ENCODE peak calls at places on chromosomes 5 and 9, in six cellular contexts. One of them, this sample, is unnamed.
A peak's percentile ranks its signal among the peaks of the same experiment; 100 is the strongest.

GRCh38 chr9:88757406-88758010 is 222.5 kb downstream of the NXNL2 start:
- DNase-seq in PC-9: no peak
- DNase-seq in astrocyte: no peak
- DNase-seq in HCT116: no peak
- DNase-seq in neural progenitor cell: no peak
- DNase-seq in Karpas-422: no peak
- DNase-seq in this sample: no peak

GRCh38 chr9:127557466-127557869 is 54.6 kb upstream of the STXBP1 start:
- DNase-seq in PC-9: peak; percentile 50
- DNase-seq in astrocyte: no peak
- DNase-seq in HCT116: no peak
- DNase-seq in neural progenitor cell: peak; percentile 53
- DNase-seq in Karpas-422: no peak
- DNase-seq in this sample: peak; percentile 89

GRCh38 chr5:108212775-108213346 is 169.0 kb downstream of the FBXL17 start:
- DNase-seq in PC-9: no peak
- DNase-seq in astrocyte: peak; percentile 57
- DNase-seq in HCT116: no peak
- DNase-seq in neural progenitor cell: peak; percentile 75
- DNase-seq in Karpas-422: no peak
- DNase-seq in this sample: no peak

GRCh38 chr5:149635394-149635793 is 54.1 kb downstream of the ARHGEF37 start:
- DNase-seq in PC-9: no peak
- DNase-seq in astrocyte: peak; percentile 36
- DNase-seq in HCT116: no peak
- DNase-seq in neural progenitor cell: no peak
- DNase-seq in Karpas-422: no peak
- DNase-seq in this sample: no peak

GRCh38 chr5:108481355-108481931 is 99.5 kb upstream of the FBXL17 start:
- DNase-seq in PC-9: no peak
- DNase-seq in astrocyte: no peak
- DNase-seq in HCT116: peak; percentile 26
- DNase-seq in neural progenitor cell: peak; percentile 57
- DNase-seq in Karpas-422: peak; percentile 65
- DNase-seq in this sample: peak; percentile 9

GRCh38 chr5:151497391-151498002 is 50.1 kb downstream of the SLC36A1 start:
- DNase-seq in PC-9: no peak
- DNase-seq in astrocyte: no peak
- DNase-seq in HCT116: no peak
- DNase-seq in neural progenitor cell: no peak
- DNase-seq in Karpas-422: no peak
- DNase-seq in this sample: no peak

GRCh38 chr5:10432059-10433008 is 9.3 kb upstream of the ROPN1L start:
- DNase-seq in PC-9: no peak
- DNase-seq in astrocyte: no peak
- DNase-seq in HCT116: no peak
- DNase-seq in neural progenitor cell: no peak
- DNase-seq in Karpas-422: no peak
- DNase-seq in this sample: no peak

GRCh38 chr9:117546894-117547293 is 132.0 kb upstream of the ASTN2 start:
- DNase-seq in PC-9: no peak
- DNase-seq in astrocyte: no peak
- DNase-seq in HCT116: no peak
- DNase-seq in neural progenitor cell: no peak
- DNase-seq in Karpas-422: no peak
- DNase-seq in this sample: no peak

GRCh38 chr9:99678550-99678949 is 143.1 kb upstream of the NR4A3 start:
- DNase-seq in PC-9: no peak
- DNase-seq in astrocyte: no peak
- DNase-seq in HCT116: no peak
- DNase-seq in neural progenitor cell: no peak
- DNase-seq in Karpas-422: no peak
- DNase-seq in this sample: no peak

GRCh38 chr5:124027441-124027840 is 515.5 kb downstream of the CSNK1G3 start:
- DNase-seq in PC-9: no peak
- DNase-seq in astrocyte: no peak
- DNase-seq in HCT116: no peak
- DNase-seq in neural progenitor cell: no peak
- DNase-seq in Karpas-422: no peak
- DNase-seq in this sample: no peak

GRCh38 chr5:124030043-124030461 is 518.1 kb downstream of the CSNK1G3 start:
- DNase-seq in PC-9: no peak
- DNase-seq in astrocyte: no peak
- DNase-seq in HCT116: no peak
- DNase-seq in neural progenitor cell: peak; percentile 12
- DNase-seq in Karpas-422: no peak
- DNase-seq in this sample: peak; percentile 5

GRCh38 chr5:124021066-124021641 is 509.2 kb downstream of the CSNK1G3 start:
- DNase-seq in PC-9: no peak
- DNase-seq in astrocyte: no peak
- DNase-seq in HCT116: no peak
- DNase-seq in neural progenitor cell: no peak
- DNase-seq in Karpas-422: peak; percentile 52
- DNase-seq in this sample: no peak

GRCh38 chr5:124022966-124023365 is 511.0 kb downstream of the CSNK1G3 start:
- DNase-seq in PC-9: no peak
- DNase-seq in astrocyte: no peak
- DNase-seq in HCT116: no peak
- DNase-seq in neural progenitor cell: no peak
- DNase-seq in Karpas-422: no peak
- DNase-seq in this sample: no peak

GRCh38 chr5:124025306-124025705 is 513.3 kb downstream of the CSNK1G3 start:
- DNase-seq in PC-9: no peak
- DNase-seq in astrocyte: no peak
- DNase-seq in HCT116: no peak
- DNase-seq in neural progenitor cell: peak; percentile 32
- DNase-seq in Karpas-422: no peak
- DNase-seq in this sample: no peak
- H3K4me3 ChIP-seq in PC-9: no peak overlapping the region
- H3K4me3 ChIP-seq in astrocyte: no peak overlapping the region
- H3K4me3 ChIP-seq in HCT116: no peak overlapping the region
- H3K4me3 ChIP-seq in neural progenitor cell: no peak overlapping the region
- H3K4me3 ChIP-seq in Karpas-422: no peak overlapping the region
- H3K4me3 ChIP-seq in this sample: no peak overlapping the region

DNA sequence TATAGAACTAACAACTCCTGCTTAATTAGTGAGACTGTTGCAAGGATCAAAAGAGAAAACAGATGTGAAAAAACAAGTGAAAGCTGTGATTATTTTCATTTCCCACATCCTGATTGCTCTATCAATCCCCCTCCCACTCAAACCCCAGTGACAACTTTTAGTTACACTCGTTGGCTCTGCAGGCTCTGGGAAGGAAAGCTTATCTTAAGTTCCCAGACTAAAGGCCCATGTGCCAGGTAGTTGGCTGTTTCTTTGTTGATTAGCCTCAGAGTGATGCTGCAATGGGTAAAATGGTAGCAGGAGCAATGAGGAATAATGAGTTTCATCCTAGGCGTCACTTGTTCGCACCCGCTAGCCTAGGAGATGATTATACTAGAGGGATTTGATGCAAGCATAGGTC is 133.3 kb upstream of the IFNE start:
- DNase-seq in PC-9: no peak
- DNase-seq in astrocyte: peak; percentile 77
- DNase-seq in HCT116: no peak
- DNase-seq in neural progenitor cell: no peak
- DNase-seq in Karpas-422: no peak
- DNase-seq in this sample: no peak
- H2AFZ ChIP-seq in PC-9: no peak overlapping the region
- H2AFZ ChIP-seq in astrocyte: peak overlapping the region; percentile 43
- H2AFZ ChIP-seq in HCT116: no peak overlapping the region
- H2AFZ ChIP-seq in neural progenitor cell: peak overlapping the region; percentile 86
- H2AFZ ChIP-seq in Karpas-422: no peak overlapping the region
- H2AFZ ChIP-seq in this sample: peak overlapping the region; percentile 42

GRCh38 chr9:116155700-116156045 is 2.1 kb downstream of the PAPPA start:
- DNase-seq in PC-9: no peak
- DNase-seq in astrocyte: peak; percentile 45
- DNase-seq in HCT116: no peak
- DNase-seq in neural progenitor cell: peak; percentile 15
- DNase-seq in Karpas-422: no peak
- DNase-seq in this sample: peak; percentile 92
- H3K4me3 ChIP-seq in PC-9: peak overlapping the region; percentile 63
- H3K4me3 ChIP-seq in astrocyte: peak overlapping the region; percentile 74
- H3K4me3 ChIP-seq in HCT116: no peak overlapping the region
- H3K4me3 ChIP-seq in neural progenitor cell: peak overlapping the region; percentile 60
- H3K4me3 ChIP-seq in Karpas-422: no peak overlapping the region
- H3K4me3 ChIP-seq in this sample: peak overlapping the region; percentile 83

DNA sequence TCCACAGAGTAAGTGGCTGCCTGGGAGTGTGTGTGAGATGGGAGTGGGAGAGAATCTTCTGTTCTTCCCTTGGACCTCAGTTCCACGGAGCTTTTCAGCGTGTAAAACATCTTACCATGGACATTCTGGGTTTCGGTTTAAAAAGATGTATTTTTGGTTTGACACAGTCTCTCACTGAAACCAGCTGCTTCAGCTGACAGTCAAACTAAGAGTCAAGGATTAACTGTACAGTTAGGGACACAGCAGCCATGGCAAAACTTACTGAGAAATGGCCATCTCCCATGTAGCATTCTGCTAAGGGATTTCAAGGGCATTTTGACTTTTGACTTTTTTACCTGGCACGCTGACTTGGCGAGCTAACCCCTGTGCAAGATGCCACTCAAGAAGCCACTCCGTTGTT is 93.8 kb upstream of the IL12B start:
- DNase-seq in PC-9: no peak
- DNase-seq in astrocyte: no peak
- DNase-seq in HCT116: no peak
- DNase-seq in neural progenitor cell: no peak
- DNase-seq in Karpas-422: no peak
- DNase-seq in this sample: no peak
- H2AFZ ChIP-seq in PC-9: no peak overlapping the region
- H2AFZ ChIP-seq in astrocyte: no peak overlapping the region
- H2AFZ ChIP-seq in HCT116: no peak overlapping the region
- H2AFZ ChIP-seq in neural progenitor cell: no peak overlapping the region
- H2AFZ ChIP-seq in Karpas-422: no peak overlapping the region
- H2AFZ ChIP-seq in this sample: no peak overlapping the region

GRCh38 chr5:126982926-126983873 is 47.2 kb downstream of the MARCHF3 start:
- DNase-seq in PC-9: no peak
- DNase-seq in astrocyte: no peak
- DNase-seq in HCT116: no peak
- DNase-seq in neural progenitor cell: no peak
- DNase-seq in Karpas-422: no peak
- DNase-seq in this sample: no peak

GRCh38 chr5:126982195-126982594 is 48.2 kb downstream of the MARCHF3 start:
- DNase-seq in PC-9: no peak
- DNase-seq in astrocyte: no peak
- DNase-seq in HCT116: no peak
- DNase-seq in neural progenitor cell: no peak
- DNase-seq in Karpas-422: no peak
- DNase-seq in this sample: no peak

GRCh38 chr5:126987271-126987899 is 43.0 kb downstream of the MARCHF3 start:
- DNase-seq in PC-9: no peak
- DNase-seq in astrocyte: no peak
- DNase-seq in HCT116: no peak
- DNase-seq in neural progenitor cell: no peak
- DNase-seq in Karpas-422: no peak
- DNase-seq in this sample: no peak

GRCh38 chr5:126984632-126985031 is 45.7 kb downstream of the MARCHF3 start:
- DNase-seq in PC-9: no peak
- DNase-seq in astrocyte: peak; percentile 41
- DNase-seq in HCT116: no peak
- DNase-seq in neural progenitor cell: no peak
- DNase-seq in Karpas-422: no peak
- DNase-seq in this sample: no peak

DNA sequence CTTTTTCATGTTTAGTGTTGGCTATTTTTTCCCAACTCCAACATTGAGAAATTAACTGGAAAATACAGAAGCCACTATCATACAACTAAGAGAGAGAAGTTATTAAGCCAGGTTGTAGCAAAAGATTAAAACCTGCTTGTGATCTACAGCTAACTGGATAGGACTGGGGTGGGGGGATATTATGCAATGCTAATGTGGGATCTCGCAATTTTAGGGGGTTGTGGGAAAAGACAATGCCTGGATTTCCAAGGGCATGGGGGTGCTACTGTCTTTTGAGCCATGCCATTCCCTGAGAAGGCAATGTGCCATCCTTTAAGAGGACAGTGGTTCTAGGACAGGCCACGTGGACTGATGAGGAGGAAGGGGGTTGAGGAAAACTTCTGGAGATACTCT is 46.5 kb downstream of the MARCHF3 start:
- DNase-seq in PC-9: no peak
- DNase-seq in astrocyte: no peak
- DNase-seq in HCT116: no peak
- DNase-seq in neural progenitor cell: no peak
- DNase-seq in Karpas-422: no peak
- DNase-seq in this sample: no peak
- H3K4me3 ChIP-seq in PC-9: no peak overlapping the region
- H3K4me3 ChIP-seq in astrocyte: no peak overlapping the region
- H3K4me3 ChIP-seq in HCT116: no peak overlapping the region
- H3K4me3 ChIP-seq in neural progenitor cell: no peak overlapping the region
- H3K4me3 ChIP-seq in Karpas-422: no peak overlapping the region
- H3K4me3 ChIP-seq in this sample: no peak overlapping the region

This sample was measured in osteoblast.